ENCODE peak calls at places on chromosomes 16 and 17, in six cellular contexts. P is stimulated activated CD4-positive, alpha-beta T cell treated with anti-CD3 and anti-CD28 coated beads, TNF-alpha, amount 100 ng/mL, for 24 hours; F is T-helper 17 cell; A is A172; N is renal cortical epithelial cell; Q is GDM1. S is an unnamed sample.

GRCh38 chr16:54288592-54289241 is 2.1 kb upstream of the IRX3 start:
- DNase-seq in P (no peak), F (no peak), A (no peak), N (no peak), Q (no peak), S (no peak)

GRCh38 chr16:29852654-29853053 is 10.4 kb downstream of the CDIPT start:
- DNase-seq in P (no peak), F (no peak), A (no peak), N (no peak), Q (no peak), S (no peak)

GRCh38 chr16:10685709-10686108 is 9.0 kb downstream of the TEKT5 start:
- DNase-seq in P (no peak), F (no peak), A (no peak), N (no peak), Q (no peak), S (no peak)

GRCh38 chr16:47204736-47205499 is 61.2 kb upstream of the NETO2 start:
- DNase-seq in P (no peak), F (no peak), A (no peak), N (no peak), Q (no peak), S (no peak)

GRCh38 chr16:25007284-25007984 is 7.7 kb downstream of the ARHGAP17 start:
- DNase-seq in P (no peak), F (no peak), A (no peak), N (no peak), Q (no peak), S (peak)

GRCh38 chr17:42484304-42484703 is 25.6 kb downstream of the ATP6V0A1 start:
- DNase-seq in P (peak), F (peak), A (no peak), N (peak), Q (no peak), S (no peak)

GRCh38 chr16:55499281-55499680 is 9.6 kb upstream of the LPCAT2 start:
- DNase-seq in P (no peak), F (no peak), A (no peak), N (no peak), Q (no peak), S (no peak)

GRCh38 chr17:9986754-9987382 is 81.8 kb upstream of the RCVRN start:
- DNase-seq in P (no peak), F (no peak), A (no peak), N (no peak), Q (no peak), S (no peak)

GRCh38 chr16:57837305-57838125 is 35.2 kb upstream of the KIFC3 start:
- DNase-seq in P (no peak), F (no peak), A (no peak), N (no peak), Q (no peak), S (no peak)